ENCODE peak calls at places on chromosome 4, in six cellular contexts. S is NB4, V is uterus, G is body of pancreas, B is esophagus muscularis mucosa, U is endothelial cell of umbilical vein. D is an unnamed sample.

GRCh38 chr4:32560306-32560705 is 1840.1 kb downstream of the PCDH7 start:
- DNase-seq in S (no peak), V (no peak), G (no peak), B (no peak), U (no peak), D (no peak)

GRCh38 chr4:148442830-148443549 is 776 bp upstream of the NR3C2 start:
- DNase-seq in S (no peak), V (peak), G (no peak), B (no peak), U (peak), D (peak)

GRCh38 chr4:2284934-2285664 is 23.2 kb upstream of the MXD4 start:
- DNase-seq in S (peak), V (peak), G (no peak), B (no peak), U (peak), D (no peak)

GRCh38 chr4:148454835-148455234 is 12.6 kb upstream of the NR3C2 start:
- DNase-seq in S (no peak), V (no peak), G (no peak), B (no peak), U (no peak), D (no peak)

GRCh38 chr4:98919996-98920395 is 8.9 kb downstream of the EIF4E start:
- DNase-seq in S (no peak), V (no peak), G (no peak), B (no peak), U (no peak), D (no peak)

GRCh38 chr4:85149656-85150055 is 183.2 kb upstream of the WDFY3 start:
- DNase-seq in S (no peak), V (no peak), G (no peak), B (no peak), U (no peak), D (no peak)

GRCh38 chr4:42927946-42928345 is 35.4 kb downstream of the GRXCR1 start:
- DNase-seq in S (no peak), V (no peak), G (no peak), B (no peak), U (no peak), D (no peak)

GRCh38 chr4:141016117-141016798 is 117.0 kb downstream of the RNF150 start:
- DNase-seq in S (no peak), V (no peak), G (no peak), B (no peak), U (no peak), D (no peak)

GRCh38 chr4:71241467-71242401 is 97.1 kb upstream of the SLC4A4 start:
- DNase-seq in S (no peak), V (no peak), G (peak), B (no peak), U (no peak), D (no peak)

GRCh38 chr4:3387943-3388348 is 53.8 kb upstream of the HGFAC start:
- DNase-seq in S (peak), V (peak), G (peak), B (peak), U (peak), D (peak)

GRCh38 chr4:16222957-16223527 is 3.2 kb downstream of the TAPT1 start:
- DNase-seq in S (no peak), V (no peak), G (no peak), B (no peak), U (no peak), D (no peak)

GRCh38 chr4:130422255-130422654 is 1326.3 kb downstream of the C4orf33 start:
- DNase-seq in S (peak), V (no peak), G (no peak), B (no peak), U (no peak), D (no peak)

GRCh38 chr4:37068580-37068979 is 176.0 kb upstream of the NWD2 start:
- DNase-seq in S (peak), V (no peak), G (no peak), B (no peak), U (no peak), D (no peak)

GRCh38 chr4:152609460-152609859 is 70.3 kb downstream of the TMEM154 start:
- DNase-seq in S (no peak), V (no peak), G (no peak), B (no peak), U (no peak), D (no peak)

GRCh38 chr4:147335183-147335582 is 145.7 kb upstream of the EDNRA start:
- DNase-seq in S (no peak), V (no peak), G (no peak), B (no peak), U (no peak), D (no peak)

GRCh38 chr4:17024430-17024829 is 126.0 kb upstream of the LDB2 start:
- DNase-seq in S (no peak), V (no peak), G (no peak), B (peak), U (no peak), D (no peak)

GRCh38 chr4:6595897-6596537 is 21.0 kb downstream of the MAN2B2 start:
- DNase-seq in S (peak), V (no peak), G (no peak), B (no peak), U (no peak), D (no peak)

GRCh38 chr4:93184093-93184492 is 644.5 kb upstream of the ATOH1 start:
- DNase-seq in S (no peak), V (no peak), G (no peak), B (no peak), U (no peak), D (no peak)

GRCh38 chr4:183960912-183961569 is 55.9 kb downstream of the STOX2 start:
- DNase-seq in S (no peak), V (no peak), G (peak), B (no peak), U (no peak), D (no peak)

GRCh38 chr4:149280886-149281285 is 534.8 kb downstream of the IQCM start:
- DNase-seq in S (no peak), V (no peak), G (no peak), B (no peak), U (no peak), D (no peak)

GRCh38 chr4:40656221-40656863 is 26.7 kb upstream of the RBM47 start:
- DNase-seq in S (peak), V (no peak), G (no peak), B (no peak), U (no peak), D (no peak)

GRCh38 chr4:7967501-7968261 is 28.0 kb upstream of the AFAP1 start:
- DNase-seq in S (no peak), V (no peak), G (no peak), B (no peak), U (peak), D (peak)

GRCh38 chr4:41454393-41454792 is 83.6 kb upstream of the LIMCH1 start:
- DNase-seq in S (no peak), V (no peak), G (no peak), B (no peak), U (no peak), D (no peak)

GRCh38 chr4:51997647-51998046 is 22.5 kb downstream of the LRRC66 start:
- DNase-seq in S (no peak), V (no peak), G (no peak), B (no peak), U (no peak), D (no peak)

GRCh38 chr4:7673111-7673510 is 238.4 kb upstream of the PSAPL1 start:
- DNase-seq in S (peak), V (no peak), G (no peak), B (no peak), U (no peak), D (no peak)

GRCh38 chr4:140049024-140049923 is 104.7 kb downstream of the MAML3 start:
- DNase-seq in S (peak), V (peak), G (peak), B (no peak), U (peak), D (no peak)

GRCh38 chr4:55177461-55177860 is 52.1 kb upstream of the KDR start:
- DNase-seq in S (no peak), V (no peak), G (no peak), B (no peak), U (no peak), D (no peak)

GRCh38 chr4:43776371-43776770 is 672.2 kb downstream of the KCTD8 start:
- DNase-seq in S (peak), V (no peak), G (no peak), B (no peak), U (peak), D (no peak)

GRCh38 chr4:139560396-139561084 is 4.5 kb upstream of the SETD7 start:
- DNase-seq in S (peak), V (peak), G (no peak), B (no peak), U (peak), D (no peak)

GRCh38 chr4:7328913-7329638 is 105.7 kb downstream of the PSAPL1 start:
- DNase-seq in S (no peak), V (no peak), G (peak), B (no peak), U (peak), D (no peak)

GRCh38 chr4:57303012-57303751 is 193.0 kb upstream of the IGFBP7 start:
- DNase-seq in S (peak), V (no peak), G (no peak), B (peak), U (peak), D (no peak)

GRCh38 chr4:104491826-104492771 is 2.6 kb downstream of the CXXC4 start:
- DNase-seq in S (no peak), V (no peak), G (peak), B (no peak), U (peak), D (no peak)

GRCh38 chr4:113683143-113683542 is 78.4 kb downstream of the CAMK2D start:
- DNase-seq in S (no peak), V (no peak), G (no peak), B (no peak), U (no peak), D (no peak)

GRCh38 chr4:177251237-177251636 is 58.4 kb upstream of the NEIL3 start:
- DNase-seq in S (peak), V (no peak), G (no peak), B (no peak), U (no peak), D (no peak)

GRCh38 chr4:165369522-165369921 is 9.3 kb upstream of the CPE start:
- DNase-seq in S (peak), V (no peak), G (no peak), B (no peak), U (no peak), D (no peak)

GRCh38 chr4:7007142-7007907 is 35.8 kb upstream of the TADA2B start:
- DNase-seq in S (no peak), V (no peak), G (no peak), B (no peak), U (no peak), D (no peak)

GRCh38 chr4:150973626-150974250 is 41.3 kb downstream of the LRBA start:
- DNase-seq in S (no peak), V (no peak), G (no peak), B (no peak), U (no peak), D (no peak)

GRCh38 chr4:150974750-150975149 is 40.3 kb downstream of the LRBA start:
- DNase-seq in S (no peak), V (no peak), G (no peak), B (no peak), U (no peak), D (no peak)

GRCh38 chr4:150974251-150974640 is 40.8 kb downstream of the LRBA start:
- DNase-seq in S (no peak), V (no peak), G (no peak), B (no peak), U (no peak), D (no peak)

GRCh38 chr4:150978738-150979575 is 36.1 kb downstream of the LRBA start:
- DNase-seq in S (no peak), V (no peak), G (no peak), B (no peak), U (no peak), D (no peak)

GRCh38 chr4:150976478-150977118 is 38.5 kb downstream of the LRBA start:
- DNase-seq in S (peak), V (no peak), G (no peak), B (no peak), U (no peak), D (no peak)
- TF ChIP-seq CTCF in S (no peak), V (no peak), G (no peak), B (no peak), U (no peak), D (no peak)

GRCh38 chr4:169663402-169663801 is 43.0 kb downstream of the CLCN3 start:
- DNase-seq in S (no peak), V (no peak), G (no peak), B (no peak), U (no peak), D (no peak)
- H3K4me3 ChIP-seq in S (no peak), V (no peak), G (no peak), B (no peak), U (no peak), D (no peak)

GRCh38 chr4:151110236-151110635 is 10.8 kb downstream of the RPS3A start:
- DNase-seq in S (no peak), V (no peak), G (no peak), B (no peak), U (no peak), D (no peak)

GRCh38 chr4:151114986-151115385 is 15.6 kb downstream of the RPS3A start:
- DNase-seq in S (no peak), V (no peak), G (no peak), B (no peak), U (no peak), D (no peak)

GRCh38 chr4:151117371-151117962 is 18.0 kb downstream of the RPS3A start:
- DNase-seq in S (peak), V (peak), G (peak), B (no peak), U (peak), D (no peak)

GRCh38 chr4:151114338-151114737 is 14.9 kb downstream of the RPS3A start:
- DNase-seq in S (no peak), V (no peak), G (no peak), B (no peak), U (no peak), D (no peak)
- TF ChIP-seq POLR2A in S (no peak), V (no peak), G (no peak), B (no peak), U (no peak), D (no peak)

DNA sequence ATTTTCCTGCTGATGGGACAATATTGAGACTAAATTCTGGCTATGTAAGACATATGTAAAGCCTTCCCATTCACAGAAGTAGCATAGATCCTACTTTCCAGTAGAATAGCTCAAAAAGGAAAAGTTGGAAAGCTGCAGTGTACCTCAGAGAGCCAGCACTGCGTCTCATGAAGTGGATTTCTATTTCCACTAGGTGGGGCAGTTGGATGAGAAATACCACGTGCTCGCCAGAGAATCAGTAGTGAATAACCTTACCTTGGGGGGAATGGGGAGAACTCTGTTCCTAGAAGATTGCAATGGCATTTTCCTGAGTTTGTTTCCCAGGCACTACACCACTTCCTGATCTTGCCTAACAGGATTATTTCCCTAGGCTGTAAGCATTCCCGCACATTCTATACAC is 907.1 kb downstream of the FSTL5 start:
- DNase-seq in S (peak), V (no peak), G (no peak), B (no peak), U (peak), D (no peak)
- TF ChIP-seq CTCF in S (peak), V (no peak), G (no peak), B (no peak), U (peak), D (no peak)

GRCh38 chr4:48250980-48251379 is 18.7 kb downstream of the TEC start:
- DNase-seq in S (no peak), V (no peak), G (no peak), B (no peak), U (no peak), D (no peak)

GRCh38 chr4:48255959-48256342 is 13.7 kb downstream of the TEC start:
- DNase-seq in S (no peak), V (no peak), G (no peak), B (no peak), U (no peak), D (no peak)

GRCh38 chr4:48252313-48252712 is 17.3 kb downstream of the TEC start:
- DNase-seq in S (no peak), V (no peak), G (no peak), B (no peak), U (no peak), D (no peak)

GRCh38 chr4:48255130-48255958 is 14.3 kb downstream of the TEC start:
- DNase-seq in S (no peak), V (no peak), G (no peak), B (no peak), U (no peak), D (no peak)

DNA sequence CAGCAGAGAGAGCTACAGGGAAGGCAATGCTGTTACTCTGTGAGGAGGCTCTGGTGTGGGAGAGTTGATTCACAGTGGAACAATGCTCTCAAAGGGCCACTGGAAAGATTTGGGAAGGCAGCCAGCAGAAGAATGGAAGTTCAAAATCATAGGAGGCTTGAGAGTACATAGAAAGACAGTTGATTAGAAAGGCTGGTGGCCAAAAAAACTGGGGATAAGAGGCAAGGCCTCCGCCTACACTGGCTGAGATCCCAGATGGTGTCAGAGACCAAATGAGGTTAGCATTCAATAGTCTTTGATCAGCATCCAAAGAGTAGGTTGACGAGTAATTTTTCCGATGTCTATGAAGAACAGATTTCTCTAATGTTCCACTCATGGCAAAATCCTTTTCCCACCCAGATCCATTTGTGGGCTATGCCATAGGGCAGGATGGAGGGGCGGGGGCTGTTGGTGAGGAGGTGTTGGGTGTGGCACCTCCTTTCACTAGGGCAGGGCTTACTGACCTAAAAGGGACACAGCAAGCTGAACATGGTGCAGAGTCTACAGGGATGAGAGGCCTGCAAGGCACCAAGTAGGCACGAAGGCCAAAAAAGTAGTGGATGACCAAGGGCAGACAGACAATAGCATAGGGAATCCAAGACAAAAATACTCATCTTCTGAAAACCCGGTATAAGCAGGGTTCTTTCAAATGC is 15.1 kb downstream of the TEC start:
- DNase-seq in S (no peak), V (peak), G (peak), B (no peak), U (no peak), D (no peak)
- H3K4me3 ChIP-seq in S (no peak), V (no peak), G (no peak), B (no peak), U (no peak), D (no peak)

GRCh38 chr4:185576314-185576713 is 41.0 kb upstream of the PDLIM3 start:
- DNase-seq in S (no peak), V (no peak), G (no peak), B (no peak), U (no peak), D (no peak)

GRCh38 chr4:185577592-185577940 is 42.3 kb upstream of the PDLIM3 start:
- DNase-seq in S (no peak), V (no peak), G (no peak), B (no peak), U (no peak), D (no peak)

GRCh38 chr4:185570727-185571126 is 35.4 kb upstream of the PDLIM3 start:
- DNase-seq in S (no peak), V (no peak), G (no peak), B (no peak), U (no peak), D (no peak)

GRCh38 chr4:185576918-185577591 is 41.7 kb upstream of the PDLIM3 start:
- DNase-seq in S (no peak), V (no peak), G (no peak), B (no peak), U (no peak), D (no peak)

DNA sequence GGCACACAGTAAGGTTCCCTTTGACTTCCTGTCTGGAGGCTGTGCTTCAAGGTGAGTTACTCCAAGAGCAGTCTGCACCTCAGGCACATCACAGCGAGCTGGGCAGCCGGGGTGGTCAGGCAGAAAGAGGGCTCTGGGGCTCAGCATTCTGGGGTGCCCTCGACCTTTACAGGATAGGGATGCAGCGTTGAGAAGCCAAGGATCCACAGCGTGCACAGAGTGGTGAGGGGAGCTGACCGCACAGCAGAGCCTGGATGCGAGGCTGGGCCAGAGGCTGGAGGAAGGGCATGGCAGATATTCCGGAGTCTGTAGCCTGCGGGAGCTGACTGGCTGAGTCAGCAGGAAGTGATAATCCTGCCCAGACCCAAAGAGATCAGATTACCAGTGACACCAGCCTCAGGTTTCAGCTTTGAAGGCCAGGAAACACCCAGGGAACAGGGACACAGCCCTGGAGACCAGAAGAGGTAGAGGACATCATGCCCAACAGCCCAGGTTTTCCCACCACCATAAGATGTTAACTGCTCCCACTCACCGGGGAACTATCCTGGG is 38.4 kb upstream of the PDLIM3 start:
- DNase-seq in S (no peak), V (peak), G (no peak), B (no peak), U (peak), D (no peak)
- TF ChIP-seq POLR2A in S (no peak), V (no peak), G (no peak), B (no peak), U (peak), D (no peak)

GRCh38 chr4:13920111-13920875 is 292.8 kb upstream of the BOD1L1 start:
- DNase-seq in S (no peak), V (no peak), G (no peak), B (peak), U (no peak), D (no peak)

GRCh38 chr4:13919021-13919441 is 291.5 kb upstream of the BOD1L1 start:
- DNase-seq in S (no peak), V (peak), G (no peak), B (peak), U (no peak), D (no peak)

GRCh38 chr4:13918110-13918509 is 290.6 kb upstream of the BOD1L1 start:
- DNase-seq in S (no peak), V (peak), G (no peak), B (peak), U (no peak), D (peak)

GRCh38 chr4:13920901-13921300 is 293.4 kb upstream of the BOD1L1 start:
- DNase-seq in S (peak), V (peak), G (no peak), B (peak), U (peak), D (no peak)

GRCh38 chr4:13917010-13917409 is 289.5 kb upstream of the BOD1L1 start:
- DNase-seq in S (no peak), V (no peak), G (no peak), B (no peak), U (no peak), D (no peak)
- TF ChIP-seq CTCF in S (no peak), V (no peak), G (no peak), B (no peak), U (no peak), D (no peak)

D was measured in lower leg skin.